ENCODE peak calls at places on chromosomes 6 and 20, in four cellular contexts. One of them, this sample, is unnamed.

GRCh38 chr6:85077098-85077497 is 312.7 kb upstream of the TBX18 start:
- DNase-seq in WTC11: no peak
- DNase-seq in HepG2: no peak
- DNase-seq in K562: no peak
- DNase-seq in this sample: no peak

GRCh38 chr20:59577037-59577808 is 27.1 kb upstream of the PHACTR3 start:
- DNase-seq in HepG2: no peak
- DNase-seq in K562: peak
- DNase-seq in WTC11: no peak
- DNase-seq in this sample: no peak

GRCh38 chr6:117267766-117268534 is 2.6 kb downstream of the VGLL2 start:
- DNase-seq in K562: no peak
- DNase-seq in WTC11: peak
- DNase-seq in HepG2: no peak
- DNase-seq in this sample: no peak

GRCh38 chr6:151445482-151445881 is 6.4 kb downstream of the RMND1 start:
- DNase-seq in WTC11: no peak
- DNase-seq in K562: no peak
- DNase-seq in HepG2: no peak
- DNase-seq in this sample: no peak

GRCh38 chr6:4487538-4487937 is 288.7 kb upstream of the CDYL start:
- DNase-seq in HepG2: peak
- DNase-seq in WTC11: no peak
- DNase-seq in K562: no peak
- DNase-seq in this sample: no peak

GRCh38 chr6:34601706-34602105 is 45.6 kb upstream of the SPDEF start:
- DNase-seq in K562: no peak
- DNase-seq in WTC11: no peak
- DNase-seq in HepG2: no peak
- DNase-seq in this sample: no peak

GRCh38 chr20:9808166-9808565 is 30.7 kb downstream of the PAK5 start:
- DNase-seq in K562: no peak
- DNase-seq in WTC11: no peak
- DNase-seq in HepG2: no peak
- DNase-seq in this sample: no peak

GRCh38 chr20:44691424-44692423 is 23.4 kb upstream of the CCN5 start:
- DNase-seq in WTC11: no peak
- DNase-seq in HepG2: no peak
- DNase-seq in K562: no peak
- DNase-seq in this sample: no peak

GRCh38 chr6:139161817-139162284 is 27.0 kb downstream of the HECA start:
- DNase-seq in WTC11: no peak
- DNase-seq in K562: no peak
- DNase-seq in HepG2: no peak
- DNase-seq in this sample: peak

GRCh38 chr6:119170427-119171407 is 92.3 kb upstream of the FAM184A start:
- DNase-seq in HepG2: peak
- DNase-seq in K562: no peak
- DNase-seq in WTC11: no peak
- DNase-seq in this sample: no peak

GRCh38 chr6:139062921-139063320 is 34.4 kb downstream of the ABRACL start:
- DNase-seq in K562: no peak
- DNase-seq in WTC11: no peak
- DNase-seq in HepG2: no peak
- DNase-seq in this sample: no peak

GRCh38 chr6:105484238-105485161 is 81.6 kb upstream of the PREP start:
- DNase-seq in K562: peak
- DNase-seq in WTC11: no peak
- DNase-seq in HepG2: peak
- DNase-seq in this sample: no peak

GRCh38 chr20:11158146-11158545 is 484.3 kb upstream of the JAG1 start:
- DNase-seq in K562: no peak
- DNase-seq in HepG2: no peak
- DNase-seq in WTC11: no peak
- DNase-seq in this sample: no peak

GRCh38 chr6:29681811-29682210 is 859 bp upstream of the ZFP57 start:
- DNase-seq in HepG2: no peak
- DNase-seq in WTC11: no peak
- DNase-seq in K562: no peak
- DNase-seq in this sample: no peak

GRCh38 chr6:113642714-113643442 is 214.3 kb upstream of the MARCKS start:
- DNase-seq in K562: peak
- DNase-seq in HepG2: peak
- DNase-seq in WTC11: peak
- DNase-seq in this sample: no peak

GRCh38 chr20:51387125-51387865 is 155.2 kb downstream of the NFATC2 start:
- DNase-seq in K562: no peak
- DNase-seq in WTC11: peak
- DNase-seq in HepG2: no peak
- DNase-seq in this sample: no peak

GRCh38 chr6:158204616-158205015 is 36.5 kb downstream of the GTF2H5 start:
- DNase-seq in HepG2: no peak
- DNase-seq in WTC11: no peak
- DNase-seq in K562: no peak
- DNase-seq in this sample: no peak

GRCh38 chr6:38714239-38715015 is 684 bp upstream of the DNAH8 start:
- DNase-seq in K562: no peak
- DNase-seq in HepG2: no peak
- DNase-seq in WTC11: no peak
- DNase-seq in this sample: no peak

GRCh38 chr6:49121970-49122369 is 341.1 kb downstream of the MMUT start:
- DNase-seq in WTC11: no peak
- DNase-seq in K562: no peak
- DNase-seq in HepG2: no peak
- DNase-seq in this sample: no peak

GRCh38 chr6:17831135-17831534 is 124.4 kb upstream of the NUP153 start:
- DNase-seq in HepG2: no peak
- DNase-seq in K562: no peak
- DNase-seq in WTC11: no peak
- DNase-seq in this sample: no peak

GRCh38 chr6:33082702-33083101 is 6.9 kb downstream of the HLA-DPB1 start:
- DNase-seq in HepG2: peak
- DNase-seq in WTC11: peak
- DNase-seq in K562: peak
- DNase-seq in this sample: no peak

GRCh38 chr20:33757046-33757445 is 25.2 kb downstream of the ZNF341 start:
- DNase-seq in K562: no peak
- DNase-seq in HepG2: no peak
- DNase-seq in WTC11: no peak
- DNase-seq in this sample: no peak

GRCh38 chr6:38572186-38572813 is 67.4 kb downstream of the BTBD9 start:
- DNase-seq in K562: no peak
- DNase-seq in WTC11: no peak
- DNase-seq in HepG2: no peak
- DNase-seq in this sample: peak

GRCh38 chr6:24403501-24403824 is 727 bp downstream of the MRS2 start:
- DNase-seq in K562: no peak
- DNase-seq in HepG2: no peak
- DNase-seq in WTC11: no peak
- DNase-seq in this sample: no peak

GRCh38 chr6:67736161-67736560 is 898.9 kb upstream of the ADGRB3 start:
- DNase-seq in HepG2: no peak
- DNase-seq in K562: no peak
- DNase-seq in WTC11: no peak
- DNase-seq in this sample: no peak

GRCh38 chr20:18252597-18253451 is 35.5 kb upstream of the ZNF133 start:
- DNase-seq in HepG2: no peak
- DNase-seq in K562: no peak
- DNase-seq in WTC11: no peak
- DNase-seq in this sample: no peak

GRCh38 chr6:44556046-44556445 is 168.5 kb downstream of the CDC5L start:
- DNase-seq in K562: no peak
- DNase-seq in WTC11: no peak
- DNase-seq in HepG2: no peak
- DNase-seq in this sample: no peak

GRCh38 chr6:31718294-31718693 is 3.1 kb downstream of the LY6G6D start:
- DNase-seq in WTC11: no peak
- DNase-seq in K562: no peak
- DNase-seq in HepG2: no peak
- DNase-seq in this sample: no peak

GRCh38 chr6:137637161-137637560 is 143.0 kb upstream of the OLIG3 start:
- DNase-seq in WTC11: no peak
- DNase-seq in HepG2: peak
- DNase-seq in K562: no peak
- DNase-seq in this sample: no peak

GRCh38 chr20:48384147-48384818 is 443.5 kb downstream of the PREX1 start:
- DNase-seq in HepG2: no peak
- DNase-seq in WTC11: peak
- DNase-seq in K562: peak
- DNase-seq in this sample: no peak

GRCh38 chr6:74731921-74732320 is 473.9 kb downstream of the COL12A1 start:
- DNase-seq in HepG2: no peak
- DNase-seq in K562: no peak
- DNase-seq in WTC11: no peak
- DNase-seq in this sample: no peak

GRCh38 chr20:2872304-2873009 is 824 bp upstream of the PTPRA start:
- DNase-seq in WTC11: peak
- DNase-seq in HepG2: peak
- DNase-seq in K562: peak
- DNase-seq in this sample: peak

GRCh38 chr6:148749678-148750077 is 2.8 kb downstream of the UST start:
- DNase-seq in HepG2: no peak
- DNase-seq in WTC11: no peak
- DNase-seq in K562: no peak
- DNase-seq in this sample: no peak

GRCh38 chr6:148751233-148751632 is 4.4 kb downstream of the UST start:
- DNase-seq in WTC11: no peak
- DNase-seq in K562: no peak
- DNase-seq in HepG2: no peak
- DNase-seq in this sample: no peak

GRCh38 chr6:148747145-148747492 is 289 bp downstream of the UST start:
- DNase-seq in K562: peak
- DNase-seq in HepG2: no peak
- DNase-seq in WTC11: peak
- DNase-seq in this sample: no peak

GRCh38 chr6:148747493-148748160 is 797 bp downstream of the UST start:
- DNase-seq in WTC11: peak
- DNase-seq in HepG2: no peak
- DNase-seq in K562: no peak
- DNase-seq in this sample: no peak

DNA sequence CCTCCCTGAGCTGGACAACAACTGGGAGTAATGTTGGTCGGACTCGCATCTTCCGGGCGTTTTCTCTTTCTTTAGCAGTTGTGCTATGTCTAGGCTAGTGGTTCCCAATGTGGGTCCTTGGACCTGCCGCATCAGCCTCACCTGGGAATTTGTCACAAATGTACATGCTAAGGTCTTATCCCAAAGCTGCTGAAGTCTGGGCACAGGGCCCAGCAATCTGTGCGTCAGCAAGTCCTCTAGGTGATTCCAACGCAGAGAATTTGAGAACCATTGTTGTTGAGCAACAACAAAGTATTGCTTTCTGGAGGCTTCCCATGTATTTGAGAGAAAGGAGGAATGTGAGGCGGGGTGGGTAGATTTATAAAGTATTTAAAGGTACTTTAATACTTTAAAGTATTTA is 4.0 kb downstream of the UST start:
- DNase-seq in HepG2: no peak
- DNase-seq in K562: no peak
- DNase-seq in WTC11: no peak
- DNase-seq in this sample: no peak
- TF ChIP-seq CREM in HepG2: no peak
- TF ChIP-seq CREM in K562: no peak
- TF ChIP-seq CREM in WTC11: no peak
- TF ChIP-seq CREM in this sample: no peak

DNA sequence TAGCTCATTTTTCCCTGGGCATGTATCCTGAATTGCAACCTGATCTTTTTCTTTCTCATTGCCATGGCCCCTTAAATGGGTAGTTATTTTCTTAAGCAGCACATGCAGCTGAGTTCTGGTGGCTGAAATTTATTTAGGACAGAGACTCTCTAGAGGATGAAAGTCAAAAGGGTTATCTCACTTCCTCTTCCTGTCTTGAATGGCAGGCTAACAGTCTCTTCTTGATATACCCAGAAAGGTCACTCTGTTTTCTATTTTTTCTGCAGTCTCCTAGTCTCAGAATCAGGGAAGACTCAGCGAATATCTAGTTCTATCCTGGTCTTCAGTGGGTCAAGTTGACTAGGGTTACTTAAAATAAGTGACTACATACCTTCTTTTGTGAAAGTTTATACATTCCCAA is 243.3 kb downstream of the EPHA7 start:
- DNase-seq in WTC11: no peak
- DNase-seq in K562: no peak
- DNase-seq in HepG2: no peak
- DNase-seq in this sample: peak
- TF ChIP-seq CREM in WTC11: no peak
- TF ChIP-seq CREM in K562: no peak
- TF ChIP-seq CREM in HepG2: no peak
- TF ChIP-seq CREM in this sample: no peak

GRCh38 chr6:98834060-98835031 is at the start of gene POU3F2:
- DNase-seq in WTC11: peak
- DNase-seq in K562: peak
- DNase-seq in HepG2: peak
- DNase-seq in this sample: no peak
- TF ChIP-seq CREM in WTC11: no peak
- TF ChIP-seq CREM in K562: peak
- TF ChIP-seq CREM in HepG2: no peak
- TF ChIP-seq CREM in this sample: no peak

DNA sequence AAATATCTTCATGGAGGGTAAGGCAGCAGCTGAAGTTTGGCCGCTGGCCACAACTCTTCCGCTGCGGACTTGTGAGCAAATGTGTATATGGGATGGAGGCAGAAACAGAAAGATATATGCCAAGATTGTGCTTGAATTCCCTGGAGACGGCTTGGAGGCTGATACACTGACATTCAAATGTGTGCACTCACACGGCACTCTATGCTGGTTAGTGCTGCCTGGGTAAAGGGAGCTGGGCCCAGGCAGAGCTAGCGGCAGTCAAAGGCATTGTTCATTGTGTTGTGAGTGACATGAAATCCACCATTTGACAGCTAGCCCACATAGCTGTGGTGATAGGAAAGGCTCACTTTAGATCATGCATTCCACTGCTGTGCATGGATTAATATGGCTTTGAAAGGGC is 202.7 kb downstream of the CLIC5 start:
- DNase-seq in K562: no peak
- DNase-seq in WTC11: no peak
- DNase-seq in HepG2: no peak
- DNase-seq in this sample: no peak
- TF ChIP-seq CREM in K562: no peak
- TF ChIP-seq CREM in WTC11: no peak
- TF ChIP-seq CREM in HepG2: no peak
- TF ChIP-seq CREM in this sample: no peak

This sample was measured in GM12878.